ENCODE peak calls at places on chromosome 5, in four cellular contexts. T is transverse colon, Y is psoas muscle, D is MM.1S. V is an unnamed sample. For H3K36me3, the result is how much of the 10 kb centered on the place peaks cover.

GRCh38 chr5:65305913-65306312 is 175.8 kb downstream of the ADAMTS6 start:
- DNase-seq in T (no peak), D (no peak), Y (no peak), V (no peak)

GRCh38 chr5:8577792-8578191 is 708.8 kb downstream of the MTRR start:
- DNase-seq in T (no peak), D (no peak), Y (no peak), V (peak)

GRCh38 chr5:88235346-88235745 is 33.3 kb downstream of the TMEM161B start:
- DNase-seq in T (no peak), D (no peak), Y (no peak), V (no peak)

GRCh38 chr5:95216136-95216955 is 68.5 kb downstream of the MCTP1 start:
- DNase-seq in Y (no peak), D (no peak), T (no peak), V (no peak)

GRCh38 chr5:169296456-169297220 is 4.3 kb downstream of the SLIT3 start:
- DNase-seq in D (no peak), T (peak), Y (peak), V (no peak)

GRCh38 chr5:145887976-145888574 is 15.3 kb upstream of the GRXCR2 start:
- DNase-seq in Y (no peak), D (no peak), T (peak), V (no peak)

GRCh38 chr5:65127181-65127901 is 354.4 kb downstream of the ADAMTS6 start:
- DNase-seq in Y (no peak), T (no peak), D (no peak), V (no peak)

GRCh38 chr5:174511711-174512253 is 212.6 kb upstream of the MSX2 start:
- DNase-seq in D (no peak), T (no peak), Y (no peak), V (no peak)

GRCh38 chr5:1946122-1946677 is 63.5 kb upstream of the IRX4 start:
- DNase-seq in T (no peak), D (no peak), Y (no peak), V (no peak)

GRCh38 chr5:8857051-8857450 is 688.8 kb downstream of the SEMA5A start:
- DNase-seq in D (no peak), T (no peak), Y (no peak), V (no peak)

GRCh38 chr5:167561796-167562195 is 729.6 kb upstream of the WWC1 start:
- DNase-seq in D (no peak), Y (no peak), T (no peak), V (no peak)

DNA sequence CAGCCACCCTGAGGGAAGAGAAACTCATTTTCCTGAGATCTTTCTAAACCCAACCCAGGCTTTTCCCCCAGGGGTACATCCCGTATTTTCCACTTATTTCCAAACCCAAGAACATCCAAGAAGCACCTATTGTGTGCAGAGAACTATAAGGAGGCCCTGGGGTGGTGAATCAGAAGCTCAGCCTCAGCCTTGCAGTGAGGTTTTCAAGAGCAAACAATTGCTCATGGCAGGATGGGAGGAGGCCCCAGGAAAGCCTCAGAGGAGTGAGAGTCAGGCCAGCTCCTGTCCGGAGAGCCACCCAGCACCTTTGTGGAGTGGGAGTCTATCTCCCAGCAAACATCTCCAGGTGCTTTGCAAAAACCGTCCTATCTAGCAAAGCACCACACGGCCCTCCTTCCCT is 19.2 kb downstream of the NIPAL4 start:
- DNase-seq in T (no peak), D (no peak), Y (no peak), V (no peak)
- H3K36me3 ChIP-seq in T (under half), D (under half), Y (under half), V (under half)

DNA sequence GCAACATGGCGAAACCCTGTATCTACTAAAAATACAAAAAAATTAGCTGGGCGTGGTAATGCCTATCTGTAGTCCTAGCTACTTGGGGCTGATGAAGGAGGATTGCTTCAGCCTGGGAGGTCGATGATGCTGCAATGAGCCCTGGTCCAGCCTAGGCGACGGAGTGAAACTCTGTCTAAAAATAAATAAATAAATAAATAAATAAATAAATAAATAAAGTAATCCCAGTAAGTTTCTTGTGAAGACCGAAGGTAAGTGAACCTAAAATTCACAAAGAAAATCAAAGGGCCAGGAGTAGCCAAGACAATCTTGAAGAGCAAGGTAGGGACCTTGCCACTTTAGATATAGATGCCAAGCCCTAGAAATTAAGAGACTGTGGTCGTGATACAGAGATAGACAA is 68.1 kb upstream of the DHFR start:
- DNase-seq in T (no peak), Y (no peak), D (no peak), V (no peak)
- H3K36me3 ChIP-seq in T (under half), Y (under half), D (under half), V (under half)

DNA sequence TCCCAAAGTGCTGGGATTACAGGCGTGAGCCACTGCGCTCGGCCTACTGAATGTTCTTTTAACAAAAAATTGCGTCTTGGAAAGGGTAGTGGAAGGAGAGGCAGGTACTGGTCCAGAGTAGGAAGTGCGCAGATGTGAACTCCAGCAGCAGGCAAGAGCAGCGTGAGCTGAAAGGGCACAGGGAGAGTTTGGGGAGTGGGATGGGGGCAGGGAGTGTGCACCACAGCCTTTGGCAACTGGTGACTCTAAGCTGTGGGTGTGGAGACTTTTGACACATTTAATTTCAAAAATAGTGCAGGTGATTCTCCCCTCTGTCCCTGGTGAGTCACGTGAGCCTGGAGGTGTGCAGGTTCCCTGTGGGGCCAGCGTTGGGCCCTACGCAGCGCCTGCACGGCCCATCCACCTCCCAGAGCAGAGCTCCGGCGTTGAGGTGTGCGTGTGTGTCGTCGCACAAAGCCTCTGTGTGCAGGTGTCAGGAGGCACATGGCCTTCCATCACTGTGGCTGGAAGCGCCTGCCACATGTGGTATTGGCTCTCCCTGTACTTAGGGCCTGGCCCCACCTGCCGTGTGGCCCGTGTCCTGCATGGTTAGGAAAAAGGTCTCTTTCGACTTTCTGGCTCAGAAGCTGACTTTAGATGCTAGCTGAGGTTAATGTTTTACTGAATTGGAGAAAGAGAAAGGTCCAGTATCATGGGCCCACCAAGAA is 11.5 kb downstream of the SQSTM1 start:
- DNase-seq in T (no peak), Y (no peak), D (no peak), V (no peak)
- H3K36me3 ChIP-seq in T (under half), Y (under half), D (under half), V (under half)

GRCh38 chr5:115423541-115423940 is 121.0 kb downstream of the FEM1C start:
- DNase-seq in Y (peak), D (no peak), T (peak), V (no peak)
- H3K36me3 ChIP-seq in Y (under half), D (under half), T (under half), V (under half)

GRCh38 chr5:154401931-154402330 is 43.9 kb upstream of the SAP30L start:
- DNase-seq in Y (no peak), T (no peak), D (no peak), V (no peak)

GRCh38 chr5:154403234-154403633 is 42.6 kb upstream of the SAP30L start:
- DNase-seq in T (no peak), D (no peak), Y (no peak), V (no peak)

GRCh38 chr5:154405078-154405792 is 40.6 kb upstream of the SAP30L start:
- DNase-seq in D (peak), T (peak), Y (peak), V (peak)

GRCh38 chr5:154402611-154403010 is 43.2 kb upstream of the SAP30L start:
- DNase-seq in Y (no peak), T (no peak), D (no peak), V (no peak)

DNA sequence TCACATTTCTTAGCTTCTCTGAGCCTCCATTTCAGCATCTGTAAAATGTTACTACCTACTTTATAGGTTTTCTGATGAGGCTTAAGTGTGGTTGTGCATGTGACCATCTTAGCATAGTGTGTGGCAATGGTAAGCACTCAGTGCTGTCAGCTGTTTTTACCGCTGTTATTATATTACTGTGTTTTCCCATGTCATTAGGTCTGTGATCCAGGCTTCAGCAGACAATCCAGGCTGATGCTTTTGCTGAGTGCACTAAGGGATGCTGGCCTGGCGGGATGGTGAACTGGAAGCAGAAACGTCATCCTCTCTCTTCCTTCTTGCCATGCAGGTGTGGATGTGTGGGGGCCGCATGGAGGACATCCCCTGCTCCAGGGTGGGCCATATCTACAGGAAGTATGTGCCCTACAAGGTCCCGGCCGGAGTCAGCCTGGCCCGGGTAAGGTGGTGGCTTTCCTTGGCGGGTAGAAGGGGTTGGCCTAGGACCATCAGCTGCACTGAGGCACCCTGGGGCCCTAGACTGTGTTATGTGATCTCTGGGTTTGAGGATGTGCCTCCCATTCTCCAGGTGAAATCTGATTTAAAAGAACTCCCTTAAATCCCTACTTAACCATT is 41.9 kb upstream of the SAP30L start:
- DNase-seq in Y (no peak), T (no peak), D (no peak), V (no peak)
- H3K36me3 ChIP-seq in Y (under half), T (under half), D (under half), V (under half)

GRCh38 chr5:138508958-138509357 is 34.1 kb downstream of the ETF1 start:
- DNase-seq in D (no peak), T (no peak), Y (no peak), V (no peak)
- H3K36me3 ChIP-seq in D (under half), T (under half), Y (under half), V (under half)

V was measured in GM06990.